ENCODE peak calls at places on chromosomes 13 and 19, in five cellular contexts. E, V, Q, U and P are unnamed samples.

GRCh38 chr19:16860996-16861395 is 27.8 kb upstream of the F2RL3 start:
- DNase-seq in E (no peak), V (no peak), Q (no peak), U (no peak), P (no peak)

GRCh38 chr13:73274147-73274546 is 215.3 kb downstream of the KLF5 start:
- DNase-seq in E (no peak), V (no peak), Q (peak; percentile 30), U (no peak), P (no peak)

GRCh38 chr13:43564941-43565340 is 221.8 kb downstream of the ENOX1 start:
- DNase-seq in E (no peak), V (no peak), Q (no peak), U (no peak), P (no peak)

GRCh38 chr13:23621316-23621645 is 51.1 kb downstream of the TNFRSF19 start:
- DNase-seq in E (peak; percentile 49), V (no peak), Q (peak; percentile 70), U (no peak), P (no peak)

GRCh38 chr19:4732680-4733114 is 9.1 kb upstream of the DPP9 start:
- DNase-seq in E (peak; percentile 60), V (peak; percentile 49), Q (no peak), U (peak; percentile 60), P (peak; percentile 31)

GRCh38 chr13:44465318-44465717 is 91.7 kb downstream of the SERP2 start:
- DNase-seq in E (no peak), V (no peak), Q (no peak), U (no peak), P (no peak)

GRCh38 chr19:2345794-2346663 is 14.0 kb upstream of the TMPRSS9 start:
- DNase-seq in E (no peak), V (no peak), Q (no peak), U (no peak), P (no peak)

GRCh38 chr19:39407644-39408391 is 1.2 kb downstream of the ZFP36 start:
- DNase-seq in E (no peak), V (no peak), Q (no peak), U (peak; percentile 59), P (peak; percentile 64)

GRCh38 chr13:106033634-106034033 is 501.8 kb downstream of the EFNB2 start:
- DNase-seq in E (no peak), V (no peak), Q (peak; percentile 25), U (no peak), P (no peak)

GRCh38 chr13:40777166-40777956 is 6.4 kb upstream of the MRPS31 start:
- DNase-seq in E (peak; percentile 27), V (peak; percentile 60), Q (no peak), U (peak; percentile 49), P (peak; percentile 44)

GRCh38 chr19:40603071-40603718 is 2.0 kb downstream of the LTBP4 start:
- DNase-seq in E (no peak), V (no peak), Q (no peak), U (no peak), P (no peak)

GRCh38 chr13:49419292-49419691 is 24.6 kb downstream of the CAB39L start:
- DNase-seq in E (peak; percentile 73), V (no peak), Q (no peak), U (no peak), P (no peak)

GRCh38 chr19:31541396-31541795 is 192.2 kb upstream of the TSHZ3 start:
- DNase-seq in E (no peak), V (no peak), Q (no peak), U (no peak), P (no peak)

GRCh38 chr13:89925107-89925506 is 1422.4 kb upstream of the MIR17HG start:
- DNase-seq in E (no peak), V (peak; percentile 9), Q (no peak), U (no peak), P (no peak)

GRCh38 chr13:69477451-69477850 is 630.2 kb upstream of the ATXN8OS start:
- DNase-seq in E (no peak), V (no peak), Q (no peak), U (no peak), P (no peak)

GRCh38 chr19:49244256-49244655 is 80.7 kb downstream of the SLC6A16 start:
- DNase-seq in E (no peak), V (no peak), Q (no peak), U (no peak), P (no peak)

GRCh38 chr13:97781891-97782305 is 171.6 kb upstream of the IPO5 start:
- DNase-seq in E (no peak), V (no peak), Q (no peak), U (no peak), P (no peak)

GRCh38 chr13:109145631-109146030 is 516.2 kb downstream of the MYO16 start:
- DNase-seq in E (peak; percentile 65), V (peak; percentile 63), Q (peak; percentile 48), U (no peak), P (no peak)

GRCh38 chr13:112441226-112441625 is 65.1 kb downstream of the SPACA7 start:
- DNase-seq in E (no peak), V (no peak), Q (no peak), U (no peak), P (no peak)

GRCh38 chr13:35858665-35859064 is 272.5 kb downstream of the DCLK1 start:
- DNase-seq in E (no peak), V (no peak), Q (no peak), U (no peak), P (no peak)

GRCh38 chr13:49140910-49141611 is 79.1 kb upstream of the MLNR start:
- DNase-seq in E (no peak), V (no peak), Q (no peak), U (no peak), P (no peak)